ENCODE peak calls at places on chromosomes 6 and 20, in nine cellular contexts. E is HCT116, P is A549, T is HL-60, W is HepG2, Q is K562, C is SK-N-SH, B is GM12878, U is Panc1. M is an unnamed sample.

GRCh38 chr6:13724174-13724573 is 12.5 kb upstream of the RANBP9 start:
- DNase-seq in T (no peak), B (no peak), E (peak; percentile 85), P (no peak), U (no peak), Q (no peak), W (no peak), C (no peak), M (no peak)

GRCh38 chr6:157272866-157273755 is 50.2 kb downstream of the TMEM242 start:
- DNase-seq in W (peak; percentile 48), T (no peak), U (no peak), E (no peak), Q (peak; percentile 53), B (no peak), P (peak; percentile 28), C (no peak), M (peak; percentile 65)

GRCh38 chr6:30647039-30647801 is at the start of gene C6orf136:
- DNase-seq in T (peak; percentile 77), U (no peak), W (peak; percentile 91), Q (peak; percentile 96), E (peak; percentile 87), C (peak; percentile 97), B (peak; percentile 75), P (peak; percentile 85), M (peak; percentile 86)

GRCh38 chr6:16514249-16514648 is 247.0 kb downstream of the ATXN1 start:
- DNase-seq in U (peak; percentile 10), W (peak; percentile 28), E (no peak), P (peak; percentile 40), T (no peak), Q (peak; percentile 31), B (no peak), C (peak; percentile 33), M (peak; percentile 72)

GRCh38 chr6:150269130-150269856 is 99.5 kb upstream of the IYD start:
- DNase-seq in E (no peak), C (no peak), U (no peak), B (no peak), W (no peak), T (no peak), Q (no peak), P (no peak), M (no peak)

GRCh38 chr20:58891076-58891685 is 38.7 kb downstream of the GNAS start:
- DNase-seq in C (peak; percentile 84), U (no peak), P (peak; percentile 45), B (no peak), E (no peak), W (no peak), Q (peak; percentile 81), T (no peak), M (peak; percentile 63)

GRCh38 chr20:57282691-57283361 is 16.4 kb upstream of the BMP7 start:
- DNase-seq in E (no peak), C (no peak), U (no peak), W (no peak), P (no peak), B (no peak), Q (no peak), T (no peak), M (no peak)

GRCh38 chr6:169328112-169328801 is 74.6 kb upstream of the THBS2 start:
- DNase-seq in C (no peak), B (no peak), W (no peak), U (no peak), T (no peak), E (no peak), Q (no peak), P (no peak), M (no peak)

GRCh38 chr6:105819774-105820173 is 266.4 kb upstream of the PRDM1 start:
- DNase-seq in T (no peak), W (no peak), P (no peak), B (no peak), E (no peak), C (no peak), U (no peak), Q (no peak), M (no peak)

GRCh38 chr20:47998736-47999135 is 213.5 kb upstream of the SULF2 start:
- DNase-seq in T (peak; percentile 99), E (no peak), C (peak; percentile 25), W (no peak), Q (no peak), P (no peak), B (no peak), U (no peak), M (peak; percentile 33)

GRCh38 chr6:24818346-24818745 is 19.6 kb upstream of the ARMH2 start:
- DNase-seq in Q (no peak), B (no peak), P (no peak), W (no peak), U (no peak), C (no peak), E (no peak), T (no peak), M (no peak)

GRCh38 chr6:46684771-46685170 is 2.9 kb upstream of the TDRD6 start:
- DNase-seq in P (no peak), E (no peak), U (no peak), T (no peak), Q (no peak), B (no peak), C (no peak), W (no peak), M (no peak)

GRCh38 chr6:160733045-160733646 is 31.1 kb downstream of the PLG start:
- DNase-seq in P (peak; percentile 7), U (peak; percentile 22), E (peak; percentile 28), Q (peak; percentile 43), T (no peak), B (no peak), W (peak; percentile 47), C (peak; percentile 35), M (peak; percentile 82)

GRCh38 chr20:4808872-4809271 is 87.2 kb downstream of the PRND start:
- DNase-seq in U (no peak), P (no peak), Q (no peak), C (no peak), E (no peak), W (no peak), B (no peak), T (no peak), M (no peak)

GRCh38 chr20:33798444-33798843 is 12.7 kb upstream of the CHMP4B start:
- DNase-seq in B (no peak), P (no peak), U (no peak), E (no peak), Q (no peak), C (no peak), W (no peak), T (no peak), M (no peak)

GRCh38 chr6:63713332-63713731 is 77.7 kb downstream of the PHF3 start:
- DNase-seq in E (no peak), T (no peak), W (no peak), U (no peak), B (no peak), Q (no peak), C (no peak), P (no peak), M (no peak)

GRCh38 chr20:54002741-54003140 is 67.7 kb downstream of the BCAS1 start:
- DNase-seq in U (no peak), P (no peak), B (no peak), Q (no peak), C (no peak), E (no peak), T (no peak), W (no peak), M (no peak)

GRCh38 chr20:57600324-57601210 is 19.7 kb downstream of the ZBP1 start:
- DNase-seq in P (no peak), C (no peak), E (no peak), W (no peak), T (no peak), U (no peak), Q (no peak), B (no peak), M (no peak)

GRCh38 chr6:11604836-11605506 is 67.4 kb downstream of the TMEM170B start:
- DNase-seq in Q (no peak), P (no peak), C (no peak), B (no peak), U (no peak), T (no peak), W (no peak), E (no peak), M (no peak)

GRCh38 chr20:36299459-36299858 is 6.7 kb upstream of the DLGAP4 start:
- DNase-seq in Q (no peak), B (no peak), C (no peak), U (no peak), T (no peak), P (no peak), W (no peak), E (no peak), M (no peak)
- H3K27ac ChIP-seq in Q (no peak overlapping the region), B (no peak overlapping the region), C (no peak overlapping the region), U (no peak overlapping the region), T (no peak overlapping the region), P (no peak overlapping the region), W (no peak overlapping the region), E (no peak overlapping the region), M (no peak overlapping the region)

GRCh38 chr6:48389146-48390043 is 278.4 kb upstream of the PTCHD4 start:
- DNase-seq in B (no peak), P (no peak), T (no peak), W (no peak), Q (no peak), C (no peak), U (no peak), E (no peak), M (no peak)
- TF ChIP-seq REST in B (no peak), P (no peak), T (no peak), W (no peak), Q (no peak), C (no peak), U (no peak), E (no peak), M (no peak)

DNA sequence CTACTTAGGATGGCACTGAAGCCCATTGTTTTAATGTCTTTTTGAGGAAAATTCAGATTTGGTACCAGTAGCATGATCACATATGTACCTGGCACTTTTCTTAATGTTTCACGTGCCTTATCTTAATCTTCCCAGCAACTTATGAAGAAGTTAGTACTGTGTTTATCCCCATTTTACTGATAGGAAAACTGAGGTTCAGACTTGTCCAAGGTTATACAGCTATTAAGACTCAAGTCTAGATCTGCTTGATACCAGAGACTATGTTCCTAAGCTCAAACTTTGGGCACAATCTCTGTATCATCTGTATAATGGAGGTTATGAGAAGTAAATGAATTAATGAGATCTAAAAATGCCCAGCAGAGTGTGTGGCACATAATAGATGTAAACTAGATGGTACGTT is 179.7 kb upstream of the SUPT3H start:
- DNase-seq in U (no peak), P (no peak), W (no peak), T (no peak), B (no peak), E (no peak), Q (no peak), C (no peak), M (no peak)
- H3K27ac ChIP-seq in U (no peak overlapping the region), P (no peak overlapping the region), W (no peak overlapping the region), T (no peak overlapping the region), B (no peak overlapping the region), E (no peak overlapping the region), Q (no peak overlapping the region), C (no peak overlapping the region), M (no peak overlapping the region)

DNA sequence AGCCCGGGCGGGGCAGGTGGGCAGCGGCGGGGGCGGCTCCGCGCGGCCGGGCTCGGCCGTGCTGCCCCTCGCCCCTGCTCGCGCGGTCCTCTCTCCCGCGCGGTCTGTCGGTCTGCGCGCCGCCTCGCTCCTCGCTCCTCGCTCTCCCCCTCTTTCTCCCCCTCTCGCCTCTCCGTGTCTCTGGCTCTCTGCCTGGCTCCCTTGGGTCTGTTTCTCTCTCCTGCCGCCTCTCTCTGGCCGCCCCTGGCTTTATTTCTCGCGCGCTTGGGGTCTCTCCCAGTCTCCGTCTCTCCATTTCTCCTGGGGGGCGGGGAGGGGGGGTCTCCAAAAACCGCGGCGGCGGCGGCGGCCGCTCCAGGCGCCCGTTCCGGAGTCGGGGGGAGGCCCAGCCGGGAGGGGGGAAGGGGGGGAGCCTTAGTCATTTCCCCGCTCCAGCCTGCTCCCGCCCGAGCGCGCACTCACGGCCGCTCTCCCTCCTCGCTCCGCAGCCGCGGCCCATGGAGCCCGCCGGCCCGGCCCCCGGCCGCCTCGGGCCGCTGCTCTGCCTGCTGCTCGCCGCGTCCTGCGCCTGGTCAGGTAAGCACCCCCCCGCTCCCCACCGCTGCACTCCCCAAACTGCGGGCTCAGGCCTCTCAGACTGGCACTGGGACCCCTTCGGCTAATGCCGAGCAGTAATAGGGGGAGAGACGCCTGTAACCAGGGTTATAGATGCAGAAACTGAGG is at the start of gene SIRPA:
- DNase-seq in P (peak; percentile 86), E (no peak), Q (peak; percentile 32), W (no peak), B (no peak), C (peak; percentile 91), T (no peak), U (no peak), M (peak; percentile 57)
- TF ChIP-seq REST in P (no peak), E (no peak), Q (no peak), W (no peak), B (no peak), C (no peak), T (no peak), U (no peak), M (no peak)

M was measured in GM23338.